ENCODE peak calls at places on chromosomes 11 and 22, in six cellular contexts. I is esophagus squamous epithelium, U is OCI-LY7, F is NT2/D1, R is esophagus muscularis mucosa, A is GM23248. Z is an unnamed sample.

GRCh38 chr11:128904872-128905344 is 13.8 kb downstream of the KCNJ5 start:
- DNase-seq in I (no peak), R (no peak), U (no peak), F (no peak), A (peak; percentile 40), Z (no peak)

GRCh38 chr11:126115253-126115540 is 52.5 kb upstream of the CDON start:
- DNase-seq in A (peak; percentile 68), F (no peak), I (no peak), U (no peak), R (no peak), Z (peak; percentile 47)

GRCh38 chr11:108571001-108571400 is 22.6 kb downstream of the EXPH5 start:
- DNase-seq in F (no peak), R (no peak), A (no peak), I (no peak), U (no peak), Z (no peak)

GRCh38 chr11:76234704-76235232 is 28.5 kb upstream of the WNT11 start:
- DNase-seq in I (no peak), A (peak; percentile 82), F (no peak), U (peak; percentile 51), R (no peak), Z (peak; percentile 52)

GRCh38 chr11:12235549-12235944 is 125.2 kb downstream of the MICAL2 start:
- DNase-seq in R (no peak), I (no peak), F (no peak), A (no peak), U (no peak), Z (no peak)

GRCh38 chr22:40484906-40485660 is 114.7 kb downstream of the SGSM3 start:
- DNase-seq in A (peak; percentile 60), F (no peak), R (no peak), I (no peak), U (no peak), Z (no peak)

GRCh38 chr22:32987081-32987631 is 71.0 kb downstream of the SYN3 start:
- DNase-seq in A (peak; percentile 37), I (no peak), U (no peak), R (no peak), F (peak; percentile 54), Z (no peak)

GRCh38 chr11:121138259-121138658 is 37.2 kb downstream of the TECTA start:
- DNase-seq in A (no peak), U (no peak), I (no peak), F (no peak), R (no peak), Z (no peak)

GRCh38 chr11:70548976-70549375 is 150.6 kb downstream of the CTTN start:
- DNase-seq in A (no peak), I (no peak), U (no peak), F (no peak), R (no peak), Z (no peak)

GRCh38 chr11:94895971-94896370 is 77.4 kb downstream of the CWC15 start:
- DNase-seq in A (peak; percentile 88), R (no peak), U (no peak), F (no peak), I (no peak), Z (no peak)

GRCh38 chr11:112219476-112220232 is 6.6 kb upstream of the PTS start:
- DNase-seq in U (peak; percentile 79), I (no peak), A (peak; percentile 76), F (peak; percentile 72), R (no peak), Z (no peak)

GRCh38 chr11:83027794-83028193 is 43.9 kb downstream of the RAB30 start:
- DNase-seq in U (no peak), I (no peak), F (no peak), R (no peak), A (no peak), Z (no peak)

GRCh38 chr22:23218867-23219251 is 38.5 kb downstream of the BCR start:
- DNase-seq in I (no peak), R (no peak), U (peak; percentile 66), F (peak; percentile 59), A (no peak), Z (peak; percentile 81)

GRCh38 chr11:80330302-80330701 is 889.5 kb upstream of the TENM4 start:
- DNase-seq in A (no peak), U (no peak), I (no peak), R (no peak), F (no peak), Z (no peak)

GRCh38 chr11:22192289-22192641 is 620 bp upstream of the ANO5 start:
- DNase-seq in F (peak; percentile 38), U (no peak), A (no peak), R (no peak), I (no peak), Z (no peak)

GRCh38 chr22:30609260-30610185 is 2.5 kb downstream of the TCN2 start:
- DNase-seq in I (no peak), R (no peak), F (no peak), U (no peak), A (peak; percentile 91), Z (peak; percentile 48)

GRCh38 chr22:42777126-42777525 is 56.5 kb upstream of the A4GALT start:
- DNase-seq in U (no peak), F (no peak), I (no peak), R (no peak), A (no peak), Z (no peak)

GRCh38 chr11:1564535-1565172 is 7.4 kb downstream of the DUSP8 start:
- DNase-seq in A (peak; percentile 72), U (peak; percentile 16), F (peak; percentile 61), R (no peak), I (no peak), Z (no peak)

GRCh38 chr22:26894766-26895485 is 237.5 kb downstream of the MIAT start:
- DNase-seq in U (no peak), F (no peak), I (no peak), A (peak; percentile 95), R (peak; percentile 68), Z (peak; percentile 29)

GRCh38 chr22:26737262-26737661 is 79.9 kb downstream of the MIAT start:
- DNase-seq in F (no peak), I (no peak), U (no peak), A (peak; percentile 28), R (no peak), Z (no peak)

GRCh38 chr22:32265882-32266767 is 11.0 kb upstream of the SLC5A4 start:
- DNase-seq in U (peak; percentile 60), I (no peak), A (peak; percentile 92), R (no peak), F (peak; percentile 27), Z (peak; percentile 66)

GRCh38 chr11:10627306-10627705 is 58.8 kb upstream of the LYVE1 start:
- DNase-seq in A (no peak), U (no peak), I (no peak), F (no peak), R (no peak), Z (no peak)

GRCh38 chr11:116986521-116987105 is 111.6 kb downstream of the SIK3 start:
- DNase-seq in F (no peak), U (peak; percentile 30), R (no peak), A (peak; percentile 94), I (no peak), Z (peak; percentile 45)

GRCh38 chr22:37229805-37230672 is 14.0 kb downstream of the RAC2 start:
- DNase-seq in I (no peak), A (peak; percentile 90), U (peak; percentile 92), R (no peak), F (no peak), Z (peak; percentile 56)

GRCh38 chr22:22057617-22058378 is 75.2 kb upstream of the TOP3B start:
- DNase-seq in R (peak; percentile 79), I (no peak), U (no peak), A (no peak), F (no peak), Z (no peak)

GRCh38 chr11:61963016-61963281 is 4.5 kb downstream of the FTH1 start:
- DNase-seq in A (no peak), R (no peak), F (no peak), I (no peak), U (no peak), Z (no peak)

GRCh38 chr11:12430351-12430750 is 53.0 kb downstream of the PARVA start:
- DNase-seq in F (no peak), A (peak; percentile 79), U (no peak), R (peak; percentile 75), I (no peak), Z (no peak)

GRCh38 chr11:77151804-77152513 is 23.9 kb downstream of the MYO7A start:
- DNase-seq in A (no peak), I (no peak), U (no peak), R (no peak), F (no peak), Z (no peak)

GRCh38 chr11:82775736-82776346 is 42.2 kb upstream of the FAM181B start:
- DNase-seq in R (no peak), I (no peak), A (peak; percentile 62), U (peak; percentile 51), F (peak; percentile 32), Z (no peak)

GRCh38 chr11:1557904-1558831 is 13.9 kb downstream of the DUSP8 start:
- DNase-seq in R (no peak), U (no peak), I (no peak), A (peak; percentile 91), F (no peak), Z (no peak)

GRCh38 chr11:22177186-22177585 is 15.7 kb upstream of the ANO5 start:
- DNase-seq in R (no peak), U (no peak), I (no peak), F (no peak), A (no peak), Z (no peak)

GRCh38 chr11:106077609-106078517 is at the start of gene AASDHPPT:
- DNase-seq in I (no peak), U (peak; percentile 53), R (no peak), A (peak; percentile 70), F (peak; percentile 2), Z (no peak)

GRCh38 chr11:123650901-123651300 is 3.5 kb downstream of the SCN3B start:
- DNase-seq in A (no peak), U (no peak), I (no peak), R (no peak), F (no peak), Z (no peak)

GRCh38 chr22:19885841-19886592 is 31.3 kb upstream of the GNB1L start:
- DNase-seq in R (no peak), A (no peak), F (no peak), U (peak; percentile 33), I (no peak), Z (no peak)
- H3K4me1 ChIP-seq in R (peaks cover 16% of the 10 kb centered on the region), A (peaks cover 36% of the 10 kb centered on the region), F (peaks cover 22% of the 10 kb centered on the region), U (peaks cover 64% of the 10 kb centered on the region), I (peaks cover 13% of the 10 kb centered on the region), Z (no peaks in the 10 kb centered on the region)

GRCh38 chr11:2661173-2662023 is 38.4 kb downstream of the KCNQ1OT1 start:
- DNase-seq in F (no peak), A (no peak), U (no peak), R (no peak), I (no peak), Z (no peak)
- H3K9me3 ChIP-seq in F (peaks cover 37% of the 10 kb centered on the region), A (peaks cover 5% of the 10 kb centered on the region), U (no peaks in the 10 kb centered on the region), R (peaks cover 25% of the 10 kb centered on the region), I (no peaks in the 10 kb centered on the region), Z (peaks cover 24% of the 10 kb centered on the region)

GRCh38 chr11:119320593-119321524 is 3.9 kb upstream of the MCAM start:
- DNase-seq in I (no peak), U (peak; percentile 65), A (peak; percentile 70), F (no peak), R (peak; percentile 92), Z (peak; percentile 39)
- H3K4me1 ChIP-seq in I (peaks cover 45% of the 10 kb centered on the region), U (peaks cover 47% of the 10 kb centered on the region), A (peaks cover 35% of the 10 kb centered on the region), F (peaks cover 15% of the 10 kb centered on the region), R (peaks cover 65% of the 10 kb centered on the region), Z (no peaks in the 10 kb centered on the region)

DNA sequence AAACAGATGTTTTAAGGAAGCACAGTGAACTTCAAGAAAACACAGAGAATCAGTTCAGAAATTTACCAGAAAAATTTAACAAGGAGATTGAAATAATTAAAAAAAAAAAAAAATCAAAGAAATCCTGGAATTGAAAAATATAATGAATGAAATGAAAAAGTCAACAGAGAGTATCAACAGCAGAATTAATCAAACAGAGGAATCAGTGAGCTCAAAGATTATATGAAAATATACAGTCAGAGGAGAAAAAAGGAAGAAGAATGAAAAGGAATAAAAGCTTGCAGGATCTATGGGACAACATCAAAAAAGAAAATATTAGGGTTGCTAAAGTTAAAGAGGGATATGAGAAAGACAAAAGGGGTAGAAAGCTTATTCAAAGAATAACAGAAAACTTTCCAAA is 82.3 kb downstream of the XRRA1 start:
- DNase-seq in A (no peak), R (no peak), F (no peak), I (no peak), U (peak; percentile 11), Z (no peak)
- H3K9me3 ChIP-seq in A (no peaks in the 10 kb centered on the region), R (peaks cover 66% of the 10 kb centered on the region), F (peaks cover 70% of the 10 kb centered on the region), I (peaks cover 6% of the 10 kb centered on the region), U (peaks cover 38% of the 10 kb centered on the region), Z (peaks cover 43% of the 10 kb centered on the region)